ENCODE peak calls at places on chromosomes 2 and 18, in five cellular contexts. One of them, this sample, is unnamed.

GRCh38 chr2:64474200-64474630 is 20.3 kb downstream of the LGALSL start:
- DNase-seq in upper lobe of right lung: no peak
- DNase-seq in right lobe of liver: no peak
- DNase-seq in epithelial cell of esophagus: no peak
- DNase-seq in astrocyte of the spinal cord: no peak
- DNase-seq in this sample: no peak

GRCh38 chr2:236816197-236817170 is 246.9 kb downstream of the ACKR3 start:
- DNase-seq in upper lobe of right lung: no peak
- DNase-seq in right lobe of liver: no peak
- DNase-seq in epithelial cell of esophagus: no peak
- DNase-seq in astrocyte of the spinal cord: no peak
- DNase-seq in this sample: no peak

GRCh38 chr2:161625314-161625919 is 1.2 kb downstream of the SLC4A10 start:
- DNase-seq in upper lobe of right lung: peak; percentile 23
- DNase-seq in right lobe of liver: no peak
- DNase-seq in epithelial cell of esophagus: no peak
- DNase-seq in astrocyte of the spinal cord: peak; percentile 3
- DNase-seq in this sample: no peak

GRCh38 chr2:150663143-150663542 is 175.7 kb upstream of the RND3 start:
- DNase-seq in upper lobe of right lung: no peak
- DNase-seq in right lobe of liver: no peak
- DNase-seq in epithelial cell of esophagus: peak; percentile 66
- DNase-seq in astrocyte of the spinal cord: peak; percentile 77
- DNase-seq in this sample: peak; percentile 96

GRCh38 chr2:121977326-121977725 is 221.9 kb downstream of the TSN start:
- DNase-seq in upper lobe of right lung: no peak
- DNase-seq in right lobe of liver: no peak
- DNase-seq in epithelial cell of esophagus: no peak
- DNase-seq in astrocyte of the spinal cord: no peak
- DNase-seq in this sample: no peak

GRCh38 chr2:138201326-138201725 is 237.1 kb downstream of the HNMT start:
- DNase-seq in upper lobe of right lung: no peak
- DNase-seq in right lobe of liver: no peak
- DNase-seq in epithelial cell of esophagus: peak; percentile 41
- DNase-seq in astrocyte of the spinal cord: no peak
- DNase-seq in this sample: no peak

GRCh38 chr2:96870631-96871255 is 863 bp upstream of the SEMA4C start:
- DNase-seq in upper lobe of right lung: peak; percentile 79
- DNase-seq in right lobe of liver: no peak
- DNase-seq in epithelial cell of esophagus: peak; percentile 47
- DNase-seq in astrocyte of the spinal cord: peak; percentile 35
- DNase-seq in this sample: peak; percentile 67

GRCh38 chr2:203237501-203238238 is 1.1 kb upstream of the CYP20A1 start:
- DNase-seq in upper lobe of right lung: no peak
- DNase-seq in right lobe of liver: no peak
- DNase-seq in epithelial cell of esophagus: no peak
- DNase-seq in astrocyte of the spinal cord: no peak
- DNase-seq in this sample: no peak

GRCh38 chr2:207073791-207074678 is 91.7 kb downstream of the KLF7 start:
- DNase-seq in upper lobe of right lung: no peak
- DNase-seq in right lobe of liver: peak; percentile 28
- DNase-seq in epithelial cell of esophagus: no peak
- DNase-seq in astrocyte of the spinal cord: no peak
- DNase-seq in this sample: no peak

GRCh38 chr18:10057808-10058791 is 144.3 kb downstream of the VAPA start:
- DNase-seq in upper lobe of right lung: no peak
- DNase-seq in right lobe of liver: no peak
- DNase-seq in epithelial cell of esophagus: peak; percentile 80
- DNase-seq in astrocyte of the spinal cord: peak; percentile 80
- DNase-seq in this sample: peak; percentile 91

DNA sequence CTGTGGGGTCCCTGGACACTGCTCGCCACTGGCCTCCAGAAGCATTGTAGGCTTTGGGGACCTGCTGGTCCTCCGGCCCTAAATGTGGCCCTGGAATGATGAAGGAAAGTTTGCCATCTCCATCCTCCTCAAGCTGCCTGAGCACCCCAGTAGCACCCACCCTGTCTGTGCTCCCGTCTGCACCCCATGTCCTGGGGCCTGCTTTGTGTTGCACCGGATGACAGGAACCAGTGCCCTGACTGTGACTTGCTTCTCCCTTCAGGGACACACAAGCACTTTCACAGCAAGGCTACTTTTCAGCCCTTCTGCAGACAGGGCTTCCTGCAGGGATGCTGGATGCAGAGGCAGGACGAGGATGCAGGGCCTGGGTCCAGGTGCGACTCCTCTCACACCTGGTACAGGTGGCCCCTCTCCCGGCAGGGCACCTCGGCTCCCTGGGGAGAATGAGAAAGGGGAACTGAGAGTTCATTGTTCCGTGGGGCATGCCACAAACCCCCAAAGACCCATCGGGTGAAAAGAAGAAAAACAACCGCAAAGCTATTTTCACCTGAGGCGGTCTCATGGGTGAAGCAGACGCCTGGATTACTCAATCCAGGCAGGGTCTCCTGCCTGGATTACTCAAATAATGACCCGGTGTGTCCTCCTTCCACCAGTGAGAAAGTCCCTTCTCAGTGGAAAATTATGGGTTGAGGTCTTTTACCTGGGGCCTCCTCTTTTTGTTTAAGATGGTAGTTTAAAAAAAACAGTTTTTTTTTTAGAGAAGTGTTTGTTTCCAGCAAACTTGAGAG is 74.9 kb downstream of the LONRF2 start:
- DNase-seq in upper lobe of right lung: no peak
- DNase-seq in right lobe of liver: no peak
- DNase-seq in epithelial cell of esophagus: no peak
- DNase-seq in astrocyte of the spinal cord: no peak
- DNase-seq in this sample: no peak
- H3K4me3 ChIP-seq in upper lobe of right lung: no peak overlapping the region
- H3K4me3 ChIP-seq in right lobe of liver: no peak overlapping the region
- H3K4me3 ChIP-seq in epithelial cell of esophagus: no peak overlapping the region
- H3K4me3 ChIP-seq in astrocyte of the spinal cord: no peak overlapping the region
- H3K4me3 ChIP-seq in this sample: no peak overlapping the region

GRCh38 chr18:52348209-52348608 is 8.2 kb downstream of the DCC start:
- DNase-seq in upper lobe of right lung: no peak
- DNase-seq in right lobe of liver: no peak
- DNase-seq in epithelial cell of esophagus: peak; percentile 38
- DNase-seq in astrocyte of the spinal cord: no peak
- DNase-seq in this sample: no peak
- TF ChIP-seq CTCF in upper lobe of right lung: no peak
- TF ChIP-seq CTCF in right lobe of liver: no peak
- TF ChIP-seq CTCF in epithelial cell of esophagus: no peak
- TF ChIP-seq CTCF in astrocyte of the spinal cord: peak; percentile 51
- TF ChIP-seq CTCF in this sample: peak; percentile 27

DNA sequence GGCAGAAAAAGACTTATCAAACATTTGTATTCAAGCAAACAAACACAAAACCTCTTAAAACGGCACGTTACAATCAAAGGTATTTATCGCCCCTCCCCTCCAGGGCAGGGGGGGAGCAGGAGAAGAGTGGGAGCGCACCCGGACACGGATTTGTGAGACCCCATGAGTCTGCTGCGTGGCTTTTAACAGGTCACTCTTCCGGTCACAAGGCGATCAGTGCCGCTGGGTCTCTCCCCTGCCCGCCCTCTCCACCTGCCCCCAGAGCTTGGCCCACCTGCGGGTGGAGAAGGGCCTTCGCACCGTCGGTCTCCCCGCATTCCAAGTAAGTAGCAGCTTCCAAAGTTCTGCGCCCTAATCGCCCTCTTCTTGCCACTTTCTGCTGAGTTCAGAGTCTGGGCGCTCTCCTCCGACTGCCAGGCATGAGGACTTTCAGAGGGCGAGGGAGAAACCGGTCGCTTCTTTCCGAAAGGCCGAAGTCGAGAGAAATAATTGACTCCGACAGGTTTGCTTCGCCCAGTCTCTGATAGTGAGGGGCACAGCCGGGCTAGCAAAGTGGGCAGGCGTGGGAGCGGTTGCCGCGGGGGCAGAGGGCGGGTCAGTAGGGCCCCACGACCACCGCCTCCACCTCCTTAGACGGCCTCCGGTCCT is 797 bp downstream of the RPRM start:
- DNase-seq in upper lobe of right lung: no peak
- DNase-seq in right lobe of liver: no peak
- DNase-seq in epithelial cell of esophagus: no peak
- DNase-seq in astrocyte of the spinal cord: no peak
- DNase-seq in this sample: no peak
- H3K4me3 ChIP-seq in upper lobe of right lung: peak overlapping the region; percentile 56
- H3K4me3 ChIP-seq in right lobe of liver: no peak overlapping the region
- H3K4me3 ChIP-seq in epithelial cell of esophagus: peak overlapping the region; percentile 43
- H3K4me3 ChIP-seq in astrocyte of the spinal cord: peak overlapping the region; percentile 40
- H3K4me3 ChIP-seq in this sample: no peak overlapping the region

DNA sequence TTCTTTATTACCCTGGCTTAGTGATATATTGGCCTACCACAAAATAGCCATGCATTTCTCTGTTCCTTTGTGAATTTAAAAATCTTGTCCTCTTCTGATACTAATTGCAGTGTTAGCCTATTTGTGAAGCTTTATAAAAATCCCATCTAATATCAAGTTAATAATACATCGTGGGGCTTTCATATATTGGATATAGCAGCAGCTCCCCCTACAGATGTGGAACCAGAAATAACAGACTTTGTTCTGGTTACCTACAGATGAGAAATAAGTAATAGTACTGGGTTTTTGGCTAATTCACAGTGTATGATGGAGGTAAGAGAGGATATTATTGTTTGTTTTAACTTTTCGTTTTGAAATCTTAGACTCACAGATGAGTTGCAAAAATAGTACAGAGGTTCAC is 1661.7 kb upstream of the PIK3C3 start:
- DNase-seq in upper lobe of right lung: no peak
- DNase-seq in right lobe of liver: no peak
- DNase-seq in epithelial cell of esophagus: peak; percentile 40
- DNase-seq in astrocyte of the spinal cord: no peak
- DNase-seq in this sample: no peak
- TF ChIP-seq CTCF in upper lobe of right lung: peak; percentile 34
- TF ChIP-seq CTCF in right lobe of liver: no peak
- TF ChIP-seq CTCF in epithelial cell of esophagus: peak; percentile 55
- TF ChIP-seq CTCF in astrocyte of the spinal cord: peak; percentile 35
- TF ChIP-seq CTCF in this sample: no peak

DNA sequence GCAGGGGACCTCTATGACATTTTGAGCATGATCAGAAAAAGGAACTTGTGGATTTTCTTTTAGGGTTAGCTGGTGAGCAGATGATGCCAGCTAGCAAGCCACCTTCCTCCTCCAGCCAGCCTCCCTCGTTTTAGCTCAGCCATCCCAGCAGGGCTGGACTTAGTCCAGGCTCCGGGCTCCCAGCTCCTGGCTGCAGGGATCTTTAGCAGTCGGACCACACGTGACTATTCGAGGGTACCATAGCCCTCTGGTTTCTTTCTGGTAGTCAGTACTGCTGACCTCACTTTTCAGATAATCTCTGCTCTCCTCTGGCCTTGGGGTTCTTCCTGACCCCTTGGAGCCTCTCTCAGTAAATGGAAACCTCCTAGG is 31.8 kb downstream of the NCK2 start:
- DNase-seq in upper lobe of right lung: no peak
- DNase-seq in right lobe of liver: no peak
- DNase-seq in epithelial cell of esophagus: no peak
- DNase-seq in astrocyte of the spinal cord: no peak
- DNase-seq in this sample: no peak
- H3K4me3 ChIP-seq in upper lobe of right lung: no peak overlapping the region
- H3K4me3 ChIP-seq in right lobe of liver: no peak overlapping the region
- H3K4me3 ChIP-seq in epithelial cell of esophagus: no peak overlapping the region
- H3K4me3 ChIP-seq in astrocyte of the spinal cord: no peak overlapping the region
- H3K4me3 ChIP-seq in this sample: no peak overlapping the region

This sample was measured in fibroblast of the aortic adventitia.